ENCODE peak calls at places on chromosome 14, in seven cellular contexts. J is neural progenitor cell, D is GM23248, A is SK-N-SH, X is GM23338, K is hepatocyte, L is PC-3. Q is an unnamed sample.

GRCh38 chr14:74176404-74176788 is 62.9 kb upstream of the VSX2 start:
- DNase-seq in J (no peak), D (peak; percentile 7), A (no peak), X (no peak), K (no peak), L (no peak), Q (no peak)

GRCh38 chr14:68976160-68977067 is 2.7 kb downstream of the ACTN1 start:
- DNase-seq in J (no peak), D (peak; percentile 69), A (peak; percentile 24), X (no peak), K (peak; percentile 58), L (no peak), Q (no peak)

GRCh38 chr14:95679995-95680735 is 6.1 kb upstream of the TCL1B start:
- DNase-seq in J (peak; percentile 58), D (no peak), A (no peak), X (peak; percentile 58), K (peak; percentile 51), L (no peak), Q (peak; percentile 13)

GRCh38 chr14:72590577-72590976 is 303.3 kb downstream of the DPF3 start:
- DNase-seq in J (no peak), D (no peak), A (no peak), X (no peak), K (no peak), L (no peak), Q (no peak)

GRCh38 chr14:93002851-93003298 is 79.9 kb downstream of the CHGA start:
- DNase-seq in J (no peak), D (no peak), A (no peak), X (no peak), K (no peak), L (no peak), Q (no peak)

GRCh38 chr14:96260341-96260821 is 4.4 kb downstream of the BDKRB1 start:
- DNase-seq in J (no peak), D (peak; percentile 84), A (no peak), X (no peak), K (no peak), L (peak; percentile 59), Q (no peak)

GRCh38 chr14:72126561-72126960 is 194.3 kb downstream of the RGS6 start:
- DNase-seq in J (no peak), D (no peak), A (no peak), X (no peak), K (no peak), L (no peak), Q (no peak)

GRCh38 chr14:37036669-37037341 is 135.6 kb downstream of the SLC25A21 start:
- DNase-seq in J (no peak), D (peak; percentile 53), A (no peak), X (no peak), K (no peak), L (peak; percentile 60), Q (no peak)

GRCh38 chr14:37142835-37143499 is 29.4 kb downstream of the SLC25A21 start:
- DNase-seq in J (peak; percentile 8), D (peak; percentile 68), A (no peak), X (no peak), K (no peak), L (peak; percentile 90), Q (no peak)

GRCh38 chr14:88961214-88961613 is 136.8 kb downstream of the TTC8 start:
- DNase-seq in J (no peak), D (no peak), A (no peak), X (no peak), K (no peak), L (no peak), Q (no peak)

DNA sequence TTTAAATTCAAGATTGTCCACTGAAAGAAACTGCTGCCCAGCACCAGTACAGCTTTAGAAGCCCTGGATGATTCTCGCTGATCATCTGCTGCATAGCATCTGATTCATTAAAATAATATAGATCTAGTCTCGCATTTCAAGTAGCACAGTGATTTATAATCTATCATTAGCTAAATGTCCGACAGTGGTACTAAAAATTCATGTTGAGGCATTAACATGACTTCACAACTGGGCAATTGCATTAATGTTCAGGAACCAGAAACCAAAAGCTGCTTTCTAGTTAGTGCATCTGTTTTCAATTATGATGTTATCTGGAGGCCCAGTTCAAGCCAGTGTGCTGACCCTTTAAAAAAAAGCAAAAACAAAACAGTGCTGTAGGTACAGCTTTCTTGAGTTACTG is 1987.2 kb upstream of the SEL1L start:
- DNase-seq in J (no peak), D (peak; percentile 11), A (peak; percentile 74), X (no peak), K (no peak), L (no peak), Q (no peak)
- TF ChIP-seq EZH2phosphoT487 in J (no peak), D (no peak), A (no peak), X (no peak), K (no peak), L (no peak), Q (no peak)

GRCh38 chr14:67187210-67187609 is 2.0 kb upstream of the GARIN2 start:
- DNase-seq in J (no peak), D (peak; percentile 93), A (no peak), X (no peak), K (peak; percentile 15), L (peak; percentile 97), Q (peak; percentile 83)
- TF ChIP-seq EZH2phosphoT487 in J (no peak), D (no peak), A (no peak), X (no peak), K (no peak), L (no peak), Q (no peak)

GRCh38 chr14:59087711-59088110 is 100.8 kb upstream of the DAAM1 start:
- DNase-seq in J (no peak), D (no peak), A (no peak), X (no peak), K (no peak), L (no peak), Q (no peak)

GRCh38 chr14:59087240-59087639 is 101.2 kb upstream of the DAAM1 start:
- DNase-seq in J (no peak), D (no peak), A (no peak), X (no peak), K (no peak), L (no peak), Q (no peak)

GRCh38 chr14:59081680-59082079 is 106.8 kb upstream of the DAAM1 start:
- DNase-seq in J (no peak), D (no peak), A (no peak), X (no peak), K (no peak), L (no peak), Q (no peak)

GRCh38 chr14:59086241-59086899 is 102.1 kb upstream of the DAAM1 start:
- DNase-seq in J (no peak), D (no peak), A (peak; percentile 25), X (no peak), K (no peak), L (no peak), Q (no peak)

DNA sequence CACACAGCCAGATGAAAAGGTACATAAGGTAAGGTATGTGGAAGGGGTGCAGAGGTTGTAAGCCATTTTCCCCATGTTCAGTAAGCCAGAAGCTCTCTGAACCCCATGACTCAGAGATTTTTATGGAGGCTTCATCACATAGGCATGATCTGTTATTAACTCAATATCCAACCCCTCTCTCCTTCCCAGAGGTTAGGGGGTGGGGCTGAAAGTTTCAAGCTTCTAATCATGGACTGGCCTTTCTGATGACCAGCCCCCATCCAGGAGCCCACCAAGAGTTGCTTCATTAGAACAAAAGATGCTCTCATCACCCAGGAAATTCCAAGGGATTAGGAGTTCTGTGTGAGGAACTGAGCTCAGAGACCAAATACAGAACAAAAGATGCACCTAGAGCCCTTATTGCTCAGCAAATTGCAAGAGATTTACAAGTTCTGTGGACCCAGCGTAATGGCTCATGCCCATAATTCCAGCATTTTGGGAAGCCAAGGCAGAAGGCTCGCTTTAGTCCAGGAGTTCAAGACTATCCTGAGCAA is 103.2 kb upstream of the DAAM1 start:
- DNase-seq in J (peak; percentile 53), D (peak; percentile 12), A (no peak), X (peak; percentile 16), K (no peak), L (no peak), Q (no peak)
- TF ChIP-seq EZH2phosphoT487 in J (no peak), D (no peak), A (no peak), X (no peak), K (no peak), L (no peak), Q (no peak)

DNA sequence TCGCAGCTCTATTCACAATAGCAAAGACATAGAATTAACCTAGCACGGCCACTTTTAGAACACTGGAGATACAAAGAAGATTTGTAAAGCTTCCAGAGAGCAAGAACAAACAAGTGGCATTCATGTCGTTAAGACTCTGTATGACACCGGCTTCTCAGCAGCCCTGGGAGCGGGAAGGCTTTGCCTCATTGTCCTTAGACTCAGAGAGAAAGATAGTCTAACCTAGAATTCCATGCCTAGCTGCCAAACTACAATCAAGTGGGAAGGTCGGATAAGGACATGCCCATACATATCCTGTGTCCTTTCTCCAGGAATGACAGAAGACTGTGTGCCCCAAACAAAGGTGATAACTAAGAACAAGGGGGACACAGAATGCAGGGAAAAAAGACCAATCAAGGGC is 1038.3 kb downstream of the BCL11B start:
- DNase-seq in J (peak; percentile 70), D (no peak), A (no peak), X (peak; percentile 11), K (no peak), L (no peak), Q (no peak)
- TF ChIP-seq EZH2phosphoT487 in J (no peak), D (no peak), A (no peak), X (no peak), K (no peak), L (no peak), Q (no peak)

GRCh38 chr14:103872492-103873113 is 25.2 kb upstream of the PPP1R13B start:
- DNase-seq in J (peak; percentile 40), D (no peak), A (no peak), X (peak; percentile 54), K (no peak), L (no peak), Q (no peak)
- TF ChIP-seq EZH2phosphoT487 in J (no peak), D (no peak), A (no peak), X (no peak), K (no peak), L (no peak), Q (no peak)